ENCODE peak calls at places on chromosomes 11 and 22, in six cellular contexts. One of them, this sample, is unnamed.
A peak's percentile ranks its signal among the peaks of the same experiment; 100 is the strongest.

GRCh38 chr22:46110215-46110614 is 40.1 kb upstream of the PPARA start:
- DNase-seq in fibroblast of lung: peak; percentile 49
- DNase-seq in psoas muscle: no peak
- DNase-seq in spleen: no peak
- DNase-seq in stomach: no peak
- DNase-seq in H1: no peak
- DNase-seq in this sample: no peak

GRCh38 chr11:132943325-132943736 is 589.0 kb downstream of the OPCML start:
- DNase-seq in fibroblast of lung: peak; percentile 17
- DNase-seq in psoas muscle: no peak
- DNase-seq in spleen: no peak
- DNase-seq in stomach: no peak
- DNase-seq in H1: no peak
- DNase-seq in this sample: no peak

GRCh38 chr11:86790073-86790727 is 10.1 kb upstream of the PRSS23 start:
- DNase-seq in fibroblast of lung: no peak
- DNase-seq in psoas muscle: no peak
- DNase-seq in spleen: no peak
- DNase-seq in stomach: no peak
- DNase-seq in H1: no peak
- DNase-seq in this sample: no peak

GRCh38 chr11:91248199-91248807 is 976.3 kb upstream of the FAT3 start:
- DNase-seq in fibroblast of lung: peak; percentile 72
- DNase-seq in psoas muscle: no peak
- DNase-seq in spleen: no peak
- DNase-seq in stomach: peak; percentile 31
- DNase-seq in H1: no peak
- DNase-seq in this sample: no peak

GRCh38 chr22:38981005-38981658 is 1.0 kb upstream of the APOBEC3B start:
- DNase-seq in fibroblast of lung: peak; percentile 8
- DNase-seq in psoas muscle: no peak
- DNase-seq in spleen: no peak
- DNase-seq in stomach: no peak
- DNase-seq in H1: no peak
- DNase-seq in this sample: no peak

GRCh38 chr11:85628771-85629341 is 463 bp downstream of the TMEM126B start:
- DNase-seq in fibroblast of lung: no peak
- DNase-seq in psoas muscle: no peak
- DNase-seq in spleen: no peak
- DNase-seq in stomach: no peak
- DNase-seq in H1: no peak
- DNase-seq in this sample: no peak

GRCh38 chr11:121194731-121195596 is 93.9 kb downstream of the TECTA start:
- DNase-seq in fibroblast of lung: peak; percentile 73
- DNase-seq in psoas muscle: no peak
- DNase-seq in spleen: no peak
- DNase-seq in stomach: peak; percentile 39
- DNase-seq in H1: peak; percentile 64
- DNase-seq in this sample: no peak

GRCh38 chr22:44357962-44358553 is 45.3 kb upstream of the SHISAL1 start:
- DNase-seq in fibroblast of lung: peak; percentile 26
- DNase-seq in psoas muscle: no peak
- DNase-seq in spleen: peak; percentile 19
- DNase-seq in stomach: no peak
- DNase-seq in H1: no peak
- DNase-seq in this sample: no peak

GRCh38 chr11:64339754-64340408 is at the start of gene CCDC88B:
- DNase-seq in fibroblast of lung: no peak
- DNase-seq in psoas muscle: peak; percentile 59
- DNase-seq in spleen: peak; percentile 99
- DNase-seq in stomach: peak; percentile 66
- DNase-seq in H1: no peak
- DNase-seq in this sample: no peak

GRCh38 chr11:134512791-134513538 is 100.9 kb upstream of the B3GAT1 start:
- DNase-seq in fibroblast of lung: no peak
- DNase-seq in psoas muscle: no peak
- DNase-seq in spleen: no peak
- DNase-seq in stomach: peak; percentile 23
- DNase-seq in H1: no peak
- DNase-seq in this sample: no peak

GRCh38 chr22:50305658-50306566 is 1.5 kb downstream of the PLXNB2 start:
- DNase-seq in fibroblast of lung: peak; percentile 92
- DNase-seq in psoas muscle: peak; percentile 85
- DNase-seq in spleen: no peak
- DNase-seq in stomach: peak; percentile 88
- DNase-seq in H1: no peak
- DNase-seq in this sample: peak; percentile 77

GRCh38 chr22:45552017-45552411 is 49.3 kb downstream of the FBLN1 start:
- DNase-seq in fibroblast of lung: no peak
- DNase-seq in psoas muscle: no peak
- DNase-seq in spleen: no peak
- DNase-seq in stomach: no peak
- DNase-seq in H1: no peak
- DNase-seq in this sample: no peak

GRCh38 chr11:124875943-124876817 is 10.9 kb downstream of the ROBO3 start:
- DNase-seq in fibroblast of lung: peak; percentile 97
- DNase-seq in psoas muscle: peak; percentile 87
- DNase-seq in spleen: peak; percentile 95
- DNase-seq in stomach: peak; percentile 82
- DNase-seq in H1: peak; percentile 93
- DNase-seq in this sample: peak; percentile 58

GRCh38 chr11:76236092-76237026 is 30.1 kb upstream of the WNT11 start:
- DNase-seq in fibroblast of lung: peak; percentile 53
- DNase-seq in psoas muscle: peak; percentile 71
- DNase-seq in spleen: peak; percentile 89
- DNase-seq in stomach: peak; percentile 51
- DNase-seq in H1: peak; percentile 88
- DNase-seq in this sample: no peak

GRCh38 chr11:31240340-31240904 is 129.1 kb downstream of the DCDC1 start:
- DNase-seq in fibroblast of lung: peak; percentile 70
- DNase-seq in psoas muscle: no peak
- DNase-seq in spleen: no peak
- DNase-seq in stomach: no peak
- DNase-seq in H1: no peak
- DNase-seq in this sample: no peak

GRCh38 chr22:49207008-49207775 is 620.5 kb downstream of the BRD1 start:
- DNase-seq in fibroblast of lung: no peak
- DNase-seq in psoas muscle: no peak
- DNase-seq in spleen: peak; percentile 40
- DNase-seq in stomach: peak; percentile 23
- DNase-seq in H1: peak; percentile 13
- DNase-seq in this sample: no peak

GRCh38 chr11:106304274-106304673 is 226.8 kb downstream of the AASDHPPT start:
- DNase-seq in fibroblast of lung: peak; percentile 9
- DNase-seq in psoas muscle: no peak
- DNase-seq in spleen: no peak
- DNase-seq in stomach: no peak
- DNase-seq in H1: no peak
- DNase-seq in this sample: no peak

GRCh38 chr11:46967962-46968361 is 31.4 kb downstream of the CSTPP1 start:
- DNase-seq in fibroblast of lung: no peak
- DNase-seq in psoas muscle: no peak
- DNase-seq in spleen: no peak
- DNase-seq in stomach: no peak
- DNase-seq in H1: no peak
- DNase-seq in this sample: no peak

GRCh38 chr22:17974703-17975372 is 49.5 kb downstream of the MICAL3 start:
- DNase-seq in fibroblast of lung: no peak
- DNase-seq in psoas muscle: no peak
- DNase-seq in spleen: no peak
- DNase-seq in stomach: no peak
- DNase-seq in H1: no peak
- DNase-seq in this sample: no peak

GRCh38 chr11:61778357-61778886 is 14.0 kb downstream of the TMEM258 start:
- DNase-seq in fibroblast of lung: no peak
- DNase-seq in psoas muscle: no peak
- DNase-seq in spleen: no peak
- DNase-seq in stomach: no peak
- DNase-seq in H1: no peak
- DNase-seq in this sample: no peak

GRCh38 chr11:64619811-64620285 is 28.8 kb downstream of the SLC22A12 start:
- DNase-seq in fibroblast of lung: peak; percentile 38
- DNase-seq in psoas muscle: peak; percentile 31
- DNase-seq in spleen: no peak
- DNase-seq in stomach: no peak
- DNase-seq in H1: no peak
- DNase-seq in this sample: no peak

GRCh38 chr11:35978891-35979290 is 35.0 kb downstream of the LDLRAD3 start:
- DNase-seq in fibroblast of lung: no peak
- DNase-seq in psoas muscle: no peak
- DNase-seq in spleen: no peak
- DNase-seq in stomach: no peak
- DNase-seq in H1: no peak
- DNase-seq in this sample: no peak

GRCh38 chr22:42969348-42969975 is 45.5 kb downstream of the PACSIN2 start:
- DNase-seq in fibroblast of lung: peak; percentile 42
- DNase-seq in psoas muscle: no peak
- DNase-seq in spleen: no peak
- DNase-seq in stomach: no peak
- DNase-seq in H1: no peak
- DNase-seq in this sample: peak; percentile 95

GRCh38 chr11:121212696-121213567 is 79.6 kb upstream of the SC5D start:
- DNase-seq in fibroblast of lung: no peak
- DNase-seq in psoas muscle: no peak
- DNase-seq in spleen: no peak
- DNase-seq in stomach: no peak
- DNase-seq in H1: peak; percentile 16
- DNase-seq in this sample: no peak

DNA sequence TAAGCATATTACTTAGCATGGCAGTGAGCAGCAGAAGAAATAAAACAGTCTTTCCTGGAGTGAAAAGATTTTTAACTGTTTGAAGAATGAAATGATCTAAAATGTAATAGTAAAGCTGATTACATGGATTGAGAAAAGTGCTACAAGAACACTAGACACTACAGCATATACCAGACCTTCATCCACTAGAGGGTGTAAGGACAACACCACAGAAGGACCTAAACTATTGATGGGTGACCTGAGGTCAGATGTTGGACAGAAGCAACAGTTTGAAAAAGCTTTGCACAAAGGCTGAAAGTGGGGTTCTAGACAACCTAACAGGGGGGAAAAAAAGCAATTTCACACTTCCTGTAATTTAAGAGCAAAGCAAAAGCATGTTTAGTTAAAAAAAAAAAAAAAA is 97.7 kb downstream of the RBFOX2 start:
- DNase-seq in fibroblast of lung: peak; percentile 90
- DNase-seq in psoas muscle: no peak
- DNase-seq in spleen: no peak
- DNase-seq in stomach: no peak
- DNase-seq in H1: no peak
- DNase-seq in this sample: no peak
- TF ChIP-seq CTCF in fibroblast of lung: peak; percentile 72
- TF ChIP-seq CTCF in psoas muscle: peak; percentile 75
- TF ChIP-seq CTCF in spleen: peak; percentile 30
- TF ChIP-seq CTCF in stomach: peak; percentile 27
- TF ChIP-seq CTCF in H1: peak; percentile 62
- TF ChIP-seq CTCF in this sample: peak; percentile 74

DNA sequence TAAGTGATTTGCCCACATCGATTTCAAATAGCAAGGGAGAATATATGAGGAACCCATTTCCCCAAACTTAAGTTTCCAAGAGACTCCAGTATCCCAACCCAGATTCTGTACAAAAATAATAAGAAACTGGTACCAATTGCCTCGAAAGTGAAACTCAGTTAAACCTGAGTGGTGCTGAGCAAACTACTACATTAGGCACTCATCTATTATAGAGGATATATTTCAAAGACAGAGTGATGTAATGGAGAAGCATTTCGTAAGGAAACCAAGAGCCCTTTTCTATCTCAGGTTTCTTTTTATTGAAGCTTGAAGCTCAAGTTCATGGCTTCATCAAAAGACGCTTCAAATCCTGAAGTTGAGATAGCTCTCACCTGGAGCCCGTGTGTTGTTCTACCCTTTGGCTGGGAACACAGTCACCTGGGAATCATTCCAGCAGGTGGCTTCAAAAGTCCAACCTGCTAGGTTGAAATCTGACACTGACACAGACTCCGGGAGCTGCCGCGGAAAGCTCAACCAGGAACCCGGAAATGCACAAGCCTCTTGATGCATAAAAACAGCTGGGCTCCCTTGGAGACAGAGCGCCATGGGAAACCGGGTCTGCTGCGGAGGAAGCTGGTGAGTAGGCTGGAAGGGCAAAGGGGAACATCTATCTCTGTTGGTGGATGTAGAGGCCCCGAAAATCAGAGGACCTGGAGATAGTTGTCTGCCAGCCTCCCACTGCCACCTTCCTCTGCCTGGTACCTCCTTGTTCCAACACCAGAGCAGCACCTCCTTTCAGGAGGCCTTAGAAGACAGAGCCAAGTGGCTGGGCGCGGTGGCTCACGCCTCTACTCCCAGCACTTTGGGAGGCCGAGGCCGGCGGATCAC is at the start of gene C11orf52:
- DNase-seq in fibroblast of lung: no peak
- DNase-seq in psoas muscle: peak; percentile 62
- DNase-seq in spleen: no peak
- DNase-seq in stomach: peak; percentile 89
- DNase-seq in H1: peak; percentile 69
- DNase-seq in this sample: no peak
- H3K4me3 ChIP-seq in fibroblast of lung: no peak within 1 kb of the TSS
- H3K4me3 ChIP-seq in psoas muscle: peak within 1 kb of the TSS; percentile 59
- H3K4me3 ChIP-seq in spleen: peak within 1 kb of the TSS; percentile 25
- H3K4me3 ChIP-seq in stomach: peak within 1 kb of the TSS; percentile 27
- H3K4me3 ChIP-seq in H1: peak within 1 kb of the TSS; percentile 21
- H3K4me3 ChIP-seq in this sample: no peak within 1 kb of the TSS

GRCh38 chr11:130436171-130436570 is 7.8 kb upstream of the ADAMTS8 start:
- DNase-seq in fibroblast of lung: no peak
- DNase-seq in psoas muscle: no peak
- DNase-seq in spleen: no peak
- DNase-seq in stomach: no peak
- DNase-seq in H1: no peak
- DNase-seq in this sample: no peak
- H3K27me3 ChIP-seq in fibroblast of lung: no peaks in the 10 kb centered on the region
- H3K27me3 ChIP-seq in psoas muscle: no peaks in the 10 kb centered on the region
- H3K27me3 ChIP-seq in spleen: no peaks in the 10 kb centered on the region
- H3K27me3 ChIP-seq in stomach: no peaks in the 10 kb centered on the region
- H3K27me3 ChIP-seq in H1: no peaks in the 10 kb centered on the region
- H3K27me3 ChIP-seq in this sample: no peaks in the 10 kb centered on the region

DNA sequence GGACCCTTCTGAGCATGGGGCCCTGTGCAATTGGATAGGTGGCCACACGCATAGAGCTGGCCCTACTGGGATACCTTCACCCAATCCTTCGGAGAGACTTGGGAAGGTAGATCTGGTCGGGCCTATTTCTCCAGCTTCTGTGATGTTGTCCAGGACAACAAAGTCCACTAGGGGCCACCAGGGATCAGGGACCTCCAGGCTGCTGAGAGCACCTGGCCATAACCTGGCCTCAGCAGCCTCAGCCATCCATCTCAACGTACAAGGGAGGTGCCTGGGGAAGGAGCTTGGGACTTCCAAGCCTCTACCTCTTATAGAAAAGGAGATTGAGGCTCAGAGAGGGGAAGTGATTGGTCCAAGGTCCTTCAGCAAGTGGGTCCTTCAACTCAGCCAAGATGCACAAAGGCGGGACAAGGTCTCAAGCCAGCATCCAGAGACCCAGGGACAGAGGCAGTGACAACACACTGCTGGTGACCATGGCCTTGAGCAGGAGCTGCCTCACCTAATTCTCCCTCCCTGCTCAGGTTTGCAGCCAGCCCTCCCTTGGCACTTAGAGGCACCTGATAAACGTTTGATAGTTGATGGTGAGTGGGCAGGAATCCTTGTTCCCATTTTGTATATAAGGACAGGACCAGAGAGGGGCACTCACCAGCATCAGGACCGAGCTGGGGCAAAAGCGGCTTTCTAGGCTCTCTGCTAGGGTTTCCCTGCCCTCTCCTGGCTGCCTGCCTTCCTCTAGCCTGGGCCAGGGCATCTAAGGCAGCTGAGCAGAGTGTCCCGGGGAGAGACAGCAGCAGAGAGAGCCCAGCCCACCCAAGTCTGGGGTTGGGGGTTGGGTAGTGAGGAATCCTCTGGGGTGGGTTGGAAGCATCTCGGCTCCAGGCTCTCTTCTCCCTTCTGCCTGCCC is 4.5 kb downstream of the RAC2 start:
- DNase-seq in fibroblast of lung: no peak
- DNase-seq in psoas muscle: no peak
- DNase-seq in spleen: peak; percentile 72
- DNase-seq in stomach: no peak
- DNase-seq in H1: no peak
- DNase-seq in this sample: no peak
- TF ChIP-seq CTCF in fibroblast of lung: no peak
- TF ChIP-seq CTCF in psoas muscle: no peak
- TF ChIP-seq CTCF in spleen: no peak
- TF ChIP-seq CTCF in stomach: no peak
- TF ChIP-seq CTCF in H1: no peak
- TF ChIP-seq CTCF in this sample: no peak